ENCODE peak calls at places on chromosomes 6 and 20, in four cellular contexts. D is activated naive CD4-positive, alpha-beta T cell treated with anti-CD3 and anti-CD28 coated beads, Interleukin-2, amount 50 U/mL, for 72 hours; P is H54; Q is anterior cingulate cortex. L is an unnamed sample.

GRCh38 chr6:28789553-28790083 is 134.2 kb downstream of the TRIM27 start:
- DNase-seq in Q (no peak), D (peak), P (no peak), L (no peak)

GRCh38 chr6:43258807-43259686 is 15.8 kb downstream of the TTBK1 start:
- DNase-seq in P (no peak), D (no peak), Q (no peak), L (no peak)

GRCh38 chr6:17653198-17653881 is 53.2 kb downstream of the FAM8A1 start:
- DNase-seq in P (no peak), D (no peak), Q (no peak), L (no peak)

GRCh38 chr20:23149623-23150279 is 63.6 kb upstream of the CD93 start:
- DNase-seq in D (no peak), P (no peak), Q (no peak), L (no peak)

GRCh38 chr6:98526465-98526864 is 307.9 kb upstream of the POU3F2 start:
- DNase-seq in Q (no peak), P (no peak), D (no peak), L (no peak)

GRCh38 chr6:454148-454991 is 62.8 kb downstream of the IRF4 start:
- DNase-seq in P (no peak), D (no peak), Q (no peak), L (no peak)

GRCh38 chr6:11244387-11245126 is 12.1 kb upstream of the NEDD9 start:
- DNase-seq in P (no peak), Q (no peak), D (no peak), L (no peak)

GRCh38 chr6:157770946-157771345 is 52.1 kb upstream of the SNX9 start:
- DNase-seq in Q (no peak), D (no peak), P (no peak), L (no peak)

L was measured in globus pallidus.